ENCODE peak calls at places on chromosomes 6 and 20, in four cellular contexts. C is activated naive CD8-positive, alpha-beta T cell treated with anti-CD3 and anti-CD28 coated beads for 36 hours; E is heart right ventricle; R is erythroblast. S is an unnamed sample.

GRCh38 chr6:43678341-43678740 is 9.2 kb downstream of the MRPS18A start:
- DNase-seq in C (no peak), E (no peak), R (no peak), S (no peak)

GRCh38 chr6:166559211-166559610 is 27.3 kb downstream of the RAMACL start:
- DNase-seq in C (no peak), E (no peak), R (no peak), S (no peak)

GRCh38 chr6:33082702-33083101 is 6.9 kb downstream of the HLA-DPB1 start:
- DNase-seq in C (no peak), E (no peak), R (peak; percentile 31), S (peak; percentile 34)

GRCh38 chr6:44422534-44422933 is 35.0 kb downstream of the CDC5L start:
- DNase-seq in C (no peak), E (no peak), R (no peak), S (no peak)

GRCh38 chr20:5719861-5720401 is 30.3 kb upstream of the SHLD1 start:
- DNase-seq in C (no peak), E (no peak), R (peak; percentile 81), S (no peak)

GRCh38 chr20:50297498-50298348 is 107.1 kb downstream of the CEBPB start:
- DNase-seq in C (no peak), E (no peak), R (no peak), S (no peak)

GRCh38 chr20:51914758-51915157 is 112.4 kb upstream of the SALL4 start:
- DNase-seq in C (no peak), E (no peak), R (no peak), S (no peak)

GRCh38 chr20:7151666-7152065 is 384.2 kb downstream of the BMP2 start:
- DNase-seq in C (no peak), E (no peak), R (no peak), S (no peak)